ENCODE peak calls at places on chromosome 18, in six cellular contexts. W is IMR-90, H is psoas muscle, B is body of pancreas, J is bronchial epithelial cell, Q is astrocyte. C is an unnamed sample.

GRCh38 chr18:76169733-76170132 is 325.3 kb downstream of the ZNF516 start:
- DNase-seq in W (no peak), H (no peak), B (no peak), J (no peak), Q (no peak), C (no peak)

GRCh38 chr18:8999872-9000271 is 102.6 kb upstream of the NDUFV2 start:
- DNase-seq in W (no peak), H (no peak), B (no peak), J (no peak), Q (no peak), C (no peak)

GRCh38 chr18:32918692-32919250 is 145.9 kb upstream of the KLHL14 start:
- DNase-seq in W (no peak), H (no peak), B (no peak), J (no peak), Q (no peak), C (no peak)

GRCh38 chr18:50653402-50654093 is 93.7 kb downstream of the MAPK4 start:
- DNase-seq in W (no peak), H (no peak), B (no peak), J (no peak), Q (no peak), C (no peak)

GRCh38 chr18:10927290-10927979 is 221.9 kb downstream of the PIEZO2 start:
- DNase-seq in W (peak; percentile 89), H (no peak), B (no peak), J (no peak), Q (peak; percentile 87), C (peak; percentile 73)

GRCh38 chr18:2948038-2948437 is 64.9 kb downstream of the LPIN2 start:
- DNase-seq in W (peak; percentile 58), H (no peak), B (peak; percentile 82), J (peak; percentile 82), Q (peak; percentile 33), C (peak; percentile 27)

GRCh38 chr18:11070593-11070992 is 78.8 kb downstream of the PIEZO2 start:
- DNase-seq in W (no peak), H (no peak), B (no peak), J (no peak), Q (no peak), C (no peak)

GRCh38 chr18:68215931-68216330 is 499.0 kb downstream of the TMX3 start:
- DNase-seq in W (peak; percentile 45), H (no peak), B (no peak), J (peak; percentile 68), Q (peak; percentile 61), C (peak; percentile 77)

GRCh38 chr18:47710451-47710850 is 220.0 kb downstream of the SMAD2 start:
- DNase-seq in W (no peak), H (no peak), B (no peak), J (no peak), Q (no peak), C (no peak)

GRCh38 chr18:50614838-50615237 is 55.0 kb downstream of the MAPK4 start:
- DNase-seq in W (no peak), H (peak; percentile 40), B (peak; percentile 18), J (peak; percentile 95), Q (no peak), C (no peak)

GRCh38 chr18:9737814-9738160 is 29.7 kb downstream of the RAB31 start:
- DNase-seq in W (no peak), H (no peak), B (peak; percentile 52), J (no peak), Q (no peak), C (no peak)

GRCh38 chr18:63319383-63320040 is at the start of gene BCL2:
- DNase-seq in W (peak; percentile 24), H (no peak), B (peak; percentile 39), J (no peak), Q (peak; percentile 18), C (peak; percentile 7)

GRCh38 chr18:23523429-23524212 is 20.3 kb downstream of the RMC1 start:
- DNase-seq in W (peak; percentile 48), H (no peak), B (no peak), J (peak; percentile 72), Q (peak; percentile 56), C (peak; percentile 34)
- H3K36me3 ChIP-seq in W (peaks cover 60% of the 10 kb centered on the region), H (peaks cover 98% of the 10 kb centered on the region), B (peaks cover 20% of the 10 kb centered on the region), J (peaks cover 23% of the 10 kb centered on the region), Q (peaks cover 50% of the 10 kb centered on the region), C (peaks cover 63% of the 10 kb centered on the region)

GRCh38 chr18:5890261-5890605 is 5.1 kb downstream of the TMEM200C start:
- DNase-seq in W (no peak), H (no peak), B (peak; percentile 49), J (no peak), Q (peak; percentile 12), C (no peak)
- H3K4me3 ChIP-seq in W (no peak overlapping the region), H (peak overlapping the region; percentile 65), B (no peak overlapping the region), J (no peak overlapping the region), Q (no peak overlapping the region), C (no peak overlapping the region)

DNA sequence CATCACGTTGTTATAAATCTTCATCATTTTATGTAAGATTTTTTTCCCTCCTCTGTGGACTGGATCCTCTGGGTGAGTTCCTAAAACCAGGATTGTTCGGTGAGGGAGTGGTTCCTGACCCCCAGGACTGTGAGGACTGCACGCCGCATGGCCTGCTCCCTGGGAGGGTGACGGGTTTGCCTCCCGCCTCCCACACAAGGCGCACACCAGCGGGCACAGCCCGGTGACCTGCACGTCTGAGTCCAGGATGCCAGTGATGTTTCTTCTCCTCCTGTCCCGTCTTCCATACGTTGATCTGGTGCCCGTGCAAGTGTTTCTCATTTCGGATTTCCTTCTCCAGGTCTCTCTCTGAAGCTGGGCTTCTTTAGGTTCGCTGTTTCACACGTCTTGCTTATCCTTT is 27.1 kb downstream of the CTDP1 start:
- DNase-seq in W (no peak), H (no peak), B (no peak), J (no peak), Q (no peak), C (no peak)
- H3K36me3 ChIP-seq in W (peaks cover 55% of the 10 kb centered on the region), H (peaks cover 72% of the 10 kb centered on the region), B (no peaks in the 10 kb centered on the region), J (peaks cover 15% of the 10 kb centered on the region), Q (peaks cover 24% of the 10 kb centered on the region), C (peaks cover 28% of the 10 kb centered on the region)

DNA sequence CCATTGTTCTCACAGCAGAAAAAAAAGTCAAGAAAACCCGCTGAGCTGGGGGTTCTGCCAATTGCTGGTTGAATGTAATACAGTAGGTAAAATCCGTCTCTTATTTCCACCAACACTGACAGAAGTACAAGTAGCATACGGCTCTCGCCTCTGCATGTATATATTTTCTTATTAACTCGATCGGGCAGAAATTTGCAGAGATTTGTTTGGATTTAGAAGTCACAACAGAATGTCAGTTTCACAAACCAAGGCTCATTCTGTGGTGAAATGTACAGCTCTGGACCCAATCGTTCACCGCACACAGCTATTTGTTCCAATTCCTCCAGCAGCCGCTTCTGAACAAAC is 286.8 kb downstream of the TCF4 start:
- DNase-seq in W (peak; percentile 17), H (no peak), B (no peak), J (no peak), Q (no peak), C (no peak)
- H3K4me3 ChIP-seq in W (no peak overlapping the region), H (peak overlapping the region; percentile 41), B (no peak overlapping the region), J (no peak overlapping the region), Q (no peak overlapping the region), C (no peak overlapping the region)

DNA sequence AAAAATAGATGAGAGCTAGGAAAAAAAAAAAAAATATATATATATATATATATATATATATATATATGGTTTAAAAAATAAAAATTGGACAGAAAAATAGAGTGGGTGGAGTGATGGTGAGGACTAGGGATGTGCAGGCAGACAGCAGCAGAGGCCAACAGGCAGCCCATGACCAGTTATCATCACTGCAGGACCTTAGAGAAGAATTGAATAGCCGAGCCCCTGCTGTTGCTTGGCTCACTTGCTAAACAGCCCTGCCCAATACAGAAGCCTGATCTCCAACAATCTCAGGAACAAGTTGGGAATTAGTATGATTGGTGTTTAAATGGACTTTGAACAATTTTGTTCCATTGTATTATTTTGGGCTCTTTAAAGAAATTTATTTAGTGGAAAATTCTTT is 967.5 kb upstream of the PIK3C3 start:
- DNase-seq in W (no peak), H (no peak), B (no peak), J (no peak), Q (no peak), C (no peak)
- H3K36me3 ChIP-seq in W (no peaks in the 10 kb centered on the region), H (no peaks in the 10 kb centered on the region), B (no peaks in the 10 kb centered on the region), J (no peaks in the 10 kb centered on the region), Q (no peaks in the 10 kb centered on the region), C (no peaks in the 10 kb centered on the region)

DNA sequence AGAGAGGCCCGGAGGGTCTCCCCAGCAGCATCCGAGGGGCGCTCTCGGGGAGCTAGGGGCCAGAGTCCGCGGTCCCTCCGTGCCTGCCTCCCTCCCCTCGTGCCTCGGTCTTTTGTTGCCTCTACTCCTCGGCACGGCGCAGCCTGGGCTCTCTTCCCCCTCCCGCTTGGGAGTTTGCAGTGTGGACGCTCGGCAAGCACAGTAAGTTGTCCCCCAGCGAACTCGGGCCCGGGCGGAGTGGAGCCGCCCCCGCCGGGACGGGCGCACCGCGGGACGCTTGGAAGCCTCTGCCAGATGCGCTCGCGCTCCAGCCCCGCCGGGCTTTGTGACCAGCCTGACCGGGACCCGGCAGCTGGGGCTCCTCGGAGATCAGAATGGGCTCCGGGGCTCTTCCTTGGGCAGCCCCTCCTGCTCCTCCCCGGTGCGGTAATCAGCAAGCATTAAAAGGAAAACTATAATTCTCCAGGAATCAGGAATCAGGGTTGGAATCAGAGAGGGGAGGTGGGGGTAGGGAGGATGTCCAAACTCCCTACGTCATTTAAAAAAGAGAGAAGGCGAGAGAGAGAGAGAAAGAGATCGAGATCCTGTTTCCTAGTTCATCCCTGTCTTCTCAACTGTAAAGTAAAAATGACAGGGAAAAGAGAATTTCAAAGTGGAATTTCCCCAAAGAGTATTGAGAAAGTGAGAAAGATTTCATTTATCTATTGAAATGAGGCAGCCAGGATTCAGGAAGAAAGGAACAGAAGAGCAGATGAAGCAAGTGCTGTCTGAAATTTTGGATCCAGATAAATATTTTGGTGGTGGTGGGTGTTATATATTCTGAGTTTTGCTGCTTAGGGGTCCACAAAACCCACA is 791 bp upstream of the TMEM200C start:
- DNase-seq in W (peak; percentile 74), H (peak; percentile 34), B (peak; percentile 27), J (no peak), Q (peak; percentile 59), C (no peak)
- H3K4me3 ChIP-seq in W (peak overlapping the region; percentile 99), H (peak overlapping the region; percentile 54), B (no peak overlapping the region), J (no peak overlapping the region), Q (peak overlapping the region; percentile 60), C (peak overlapping the region; percentile 57)

C was measured in brain microvascular endothelial cell.